ENCODE peak calls at places on chromosomes 1 and 21, in seven cellular contexts. E is upper lobe of right lung, A is neural crest cell, D is spleen, H is foreskin fibroblast, Q is nephron progenitor cell, Y is AG04450. I is an unnamed sample.

GRCh38 chr1:36342426-36343185 is 19.2 kb upstream of the EVA1B start:
- DNase-seq in D (peak), Q (peak), A (no peak), E (peak), Y (no peak), H (peak), I (no peak)

GRCh38 chr1:227733751-227734545 is 1.2 kb downstream of the JMJD4 start:
- DNase-seq in Q (no peak), H (no peak), Y (no peak), A (no peak), D (no peak), E (no peak), I (no peak)

GRCh38 chr1:209176866-209177430 is 406.6 kb upstream of the CAMK1G start:
- DNase-seq in Q (no peak), A (no peak), Y (no peak), D (no peak), H (no peak), E (no peak), I (no peak)

GRCh38 chr1:233081686-233082085 is 131.3 kb downstream of the NTPCR start:
- DNase-seq in E (no peak), Y (no peak), Q (no peak), A (peak), D (no peak), H (peak), I (no peak)

GRCh38 chr1:231600461-231600976 is 26.1 kb upstream of the DISC1 start:
- DNase-seq in D (no peak), H (peak), Q (no peak), A (no peak), E (no peak), Y (peak), I (peak)

GRCh38 chr1:19028110-19028509 is 71.6 kb upstream of the IFFO2 start:
- DNase-seq in H (no peak), E (no peak), A (no peak), Y (no peak), D (no peak), Q (no peak), I (no peak)

GRCh38 chr21:37647781-37648180 is 268.5 kb downstream of the KCNJ6 start:
- DNase-seq in Y (no peak), E (no peak), A (no peak), D (no peak), H (no peak), Q (no peak), I (no peak)

GRCh38 chr1:174584071-174584470 is 136.3 kb downstream of the GPR52 start:
- DNase-seq in D (no peak), E (no peak), H (no peak), A (no peak), Y (no peak), Q (no peak), I (no peak)

GRCh38 chr1:226223157-226223785 is at the start of gene MIXL1:
- DNase-seq in Y (no peak), E (no peak), Q (peak), A (peak), D (no peak), H (no peak), I (no peak)

GRCh38 chr1:108664426-108664950 is 3.6 kb upstream of the HENMT1 start:
- DNase-seq in Y (no peak), H (no peak), A (no peak), D (no peak), E (no peak), Q (no peak), I (no peak)

GRCh38 chr1:31127266-31127665 is 61.7 kb upstream of the PUM1 start:
- DNase-seq in A (no peak), Y (peak), D (no peak), H (peak), Q (no peak), E (no peak), I (peak)

GRCh38 chr1:83976920-83977319 is 22.0 kb downstream of the TTLL7 start:
- DNase-seq in A (no peak), H (no peak), D (no peak), Y (no peak), Q (no peak), E (no peak), I (no peak)

GRCh38 chr1:178275553-178275952 is 181.6 kb downstream of the RASAL2 start:
- DNase-seq in D (no peak), A (no peak), Y (no peak), E (no peak), Q (no peak), H (peak), I (no peak)

GRCh38 chr21:42233067-42233981 is 14.4 kb downstream of the ABCG1 start:
- DNase-seq in D (peak), Q (no peak), H (peak), Y (no peak), A (no peak), E (peak), I (no peak)

GRCh38 chr1:223144914-223145313 is 1.9 kb upstream of the TLR5 start:
- DNase-seq in D (peak), E (no peak), Y (no peak), A (no peak), H (no peak), Q (no peak), I (no peak)

GRCh38 chr1:41446851-41447610 is 37.5 kb downstream of the EDN2 start:
- DNase-seq in E (no peak), Q (no peak), A (no peak), D (no peak), H (no peak), Y (no peak), I (no peak)

GRCh38 chr1:234957330-234958065 is 171.1 kb downstream of the TOMM20 start:
- DNase-seq in H (peak), Y (peak), E (no peak), D (no peak), A (no peak), Q (peak), I (peak)

GRCh38 chr1:111164151-111164550 is 24.1 kb downstream of the CEPT1 start:
- DNase-seq in Q (no peak), D (no peak), A (no peak), H (no peak), E (no peak), Y (no peak), I (no peak)

GRCh38 chr1:206495011-206495461 is 12.3 kb upstream of the RASSF5 start:
- DNase-seq in D (peak), A (no peak), E (no peak), Y (no peak), Q (no peak), H (no peak), I (no peak)

GRCh38 chr1:86018311-86018923 is 138.2 kb downstream of the COL24A1 start:
- DNase-seq in Y (no peak), E (no peak), A (peak), Q (peak), D (no peak), H (peak), I (peak)

GRCh38 chr1:47934243-47934805 is 62.9 kb downstream of the TRABD2B start:
- DNase-seq in D (no peak), E (peak), H (peak), Q (peak), Y (no peak), A (no peak), I (peak)

GRCh38 chr1:33724348-33724747 is 139.5 kb upstream of the HMGB4 start:
- DNase-seq in H (no peak), E (no peak), A (no peak), Q (no peak), Y (no peak), D (no peak), I (no peak)
- TF ChIP-seq CTCF in H (no peak), E (no peak), A (no peak), Q (no peak), Y (no peak), D (no peak), I (no peak)

DNA sequence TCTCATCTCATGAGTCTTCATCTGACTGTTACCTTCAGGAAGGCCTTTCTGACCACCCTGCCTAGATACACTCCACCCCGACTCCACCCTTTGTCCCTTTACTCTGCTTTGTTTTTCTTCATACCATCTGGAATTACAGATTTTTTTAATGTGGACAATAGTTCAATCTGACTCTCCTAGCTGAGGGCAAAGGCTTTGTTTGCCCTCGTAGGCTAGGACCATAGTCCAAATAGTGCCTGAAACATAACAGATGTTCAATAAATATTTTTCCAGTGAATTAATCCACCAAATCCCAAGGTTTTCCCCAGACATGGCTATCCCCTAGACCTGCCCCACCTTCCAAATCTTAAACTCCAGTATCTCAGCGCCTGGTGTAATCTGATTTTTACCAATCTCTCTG is 176.5 kb upstream of the GJB5 start:
- DNase-seq in Q (no peak), Y (no peak), H (no peak), E (no peak), D (no peak), A (no peak), I (no peak)
- TF ChIP-seq CTCF in Q (no peak), Y (no peak), H (no peak), E (no peak), D (no peak), A (no peak), I (no peak)

DNA sequence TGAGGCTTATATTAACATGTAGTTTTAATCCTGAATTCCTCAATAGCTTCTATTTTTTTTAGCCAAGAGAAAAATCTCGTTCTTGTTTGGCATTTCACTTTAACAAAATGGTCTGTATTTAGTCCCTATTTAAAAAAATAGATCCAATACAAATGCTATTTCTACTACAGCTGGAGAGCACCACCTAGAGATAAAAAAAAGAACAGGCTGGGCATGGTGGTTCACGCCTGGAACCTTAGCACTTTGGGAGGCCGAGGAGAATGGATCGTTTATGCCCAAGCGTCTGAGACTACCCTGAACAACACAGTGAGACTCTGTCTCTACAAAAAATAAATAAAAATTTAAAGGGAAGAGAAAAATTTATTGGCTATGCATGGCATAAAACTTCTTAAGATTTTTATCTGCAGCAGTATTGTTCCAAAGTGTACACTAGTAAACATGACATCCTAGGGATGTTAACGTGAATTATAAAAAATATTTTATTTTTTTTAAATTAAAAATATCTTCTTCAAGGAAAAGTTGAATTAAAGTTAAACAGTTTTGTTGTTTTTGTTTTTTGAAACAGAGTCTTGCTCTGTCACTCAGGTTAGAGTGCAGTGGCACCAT is 4.4 kb downstream of the ST7L start:
- DNase-seq in Q (no peak), H (peak), E (no peak), A (no peak), D (no peak), Y (peak), I (no peak)
- TF ChIP-seq CTCF in Q (no peak), H (peak), E (peak), A (peak), D (peak), Y (peak), I (peak)

DNA sequence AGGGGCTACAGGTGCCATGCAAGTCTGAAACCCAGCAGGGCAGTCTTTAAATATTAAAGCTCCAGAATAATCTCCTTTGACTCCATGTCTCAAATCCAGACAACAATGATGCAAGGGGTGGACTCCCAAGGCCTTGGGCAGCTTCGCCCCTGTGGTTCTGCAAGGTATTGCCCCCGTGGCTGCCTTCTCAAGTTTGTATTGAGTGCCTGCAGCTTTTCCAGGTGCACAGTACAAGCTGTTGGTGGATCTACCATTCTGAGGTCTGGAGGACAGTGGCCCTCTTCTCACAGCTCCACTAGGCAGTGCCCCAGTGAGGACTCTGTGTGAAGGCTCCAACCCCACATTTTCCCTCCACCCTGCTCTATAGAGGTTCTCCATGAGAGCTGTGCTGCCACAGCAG is 3.7 kb upstream of the MROH9 start:
- DNase-seq in A (no peak), Y (no peak), H (no peak), Q (peak), E (no peak), D (no peak), I (no peak)
- TF ChIP-seq CTCF in A (peak), Y (no peak), H (no peak), Q (no peak), E (no peak), D (no peak), I (no peak)

DNA sequence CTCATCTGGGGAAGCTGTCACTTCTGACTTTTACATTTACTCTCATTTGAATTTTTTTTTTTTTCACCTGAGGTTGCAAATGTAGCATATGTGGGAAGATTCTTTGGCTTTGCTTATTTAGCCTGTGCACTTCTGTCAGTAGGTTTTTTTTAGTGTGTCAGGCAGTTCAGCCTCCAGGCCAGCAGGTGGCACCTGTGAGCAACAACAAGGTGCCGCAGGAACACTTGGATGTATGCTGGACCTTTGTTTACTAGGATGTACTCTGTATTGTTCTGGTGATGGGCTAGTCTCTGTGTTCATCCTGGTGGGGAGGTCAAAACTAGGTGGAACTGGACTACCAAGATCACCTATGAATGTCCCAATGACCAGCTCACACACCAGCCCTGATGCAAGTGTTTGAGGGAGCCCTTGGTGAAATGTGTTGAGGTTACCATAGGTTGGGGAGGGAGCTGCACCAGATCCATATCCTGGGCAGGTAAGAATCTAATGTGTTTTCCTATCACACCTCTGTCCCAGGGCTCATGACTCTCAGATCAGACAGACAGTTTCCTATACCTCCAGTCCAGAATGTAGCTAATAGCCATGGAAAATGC is 618.2 kb downstream of the BRINP3 start:
- DNase-seq in A (no peak), E (no peak), H (no peak), Q (peak), Y (no peak), D (no peak), I (no peak)
- TF ChIP-seq CTCF in A (peak), E (peak), H (peak), Q (peak), Y (peak), D (peak), I (peak)

GRCh38 chr1:196723325-196724185 is 51.1 kb upstream of the CFHR3 start:
- DNase-seq in H (peak), Q (peak), Y (no peak), E (no peak), A (peak), D (no peak), I (peak)
- TF ChIP-seq CTCF in H (peak), Q (peak), Y (peak), E (peak), A (peak), D (peak), I (peak)

GRCh38 chr1:54848134-54848948 is 38.7 kb downstream of the DHCR24 start:
- DNase-seq in D (no peak), A (no peak), E (peak), Y (no peak), H (no peak), Q (no peak), I (no peak)
- TF ChIP-seq CTCF in D (no peak), A (no peak), E (no peak), Y (peak), H (no peak), Q (no peak), I (no peak)

GRCh38 chr1:117511273-117511672 is 94.6 kb upstream of the TENT5C start:
- DNase-seq in D (no peak), H (no peak), Q (no peak), Y (no peak), E (no peak), A (no peak), I (no peak)

DNA sequence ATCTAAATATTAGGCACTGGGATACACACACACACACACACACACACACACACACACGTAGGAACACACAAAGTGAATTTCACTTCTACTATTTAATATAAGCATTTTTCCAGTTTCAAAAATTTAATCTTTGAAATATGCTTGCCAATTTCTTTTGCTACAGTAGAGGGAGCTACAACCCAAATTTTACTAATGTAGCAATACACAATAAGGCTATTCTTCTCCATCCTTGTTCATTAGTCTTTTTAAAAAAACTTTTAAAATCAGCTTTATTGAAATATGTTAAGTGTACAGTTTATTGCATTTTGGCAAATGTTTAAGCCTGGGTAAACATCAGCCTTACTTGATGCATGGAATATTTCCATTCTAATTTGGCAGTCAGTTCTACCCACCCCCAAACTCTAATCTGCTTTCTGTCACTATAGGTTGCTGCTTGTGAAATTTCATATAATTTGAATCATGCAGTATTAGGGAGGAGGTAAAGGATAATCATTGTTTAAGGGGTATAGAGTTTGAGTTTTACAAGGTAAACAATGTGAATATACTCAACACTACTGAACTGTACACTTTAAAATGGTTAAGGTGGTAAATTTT is 93.0 kb upstream of the TENT5C start:
- DNase-seq in Y (no peak), E (no peak), A (no peak), Q (no peak), D (no peak), H (no peak), I (no peak)
- TF ChIP-seq CTCF in Y (peak), E (peak), A (peak), Q (peak), D (peak), H (peak), I (peak)

DNA sequence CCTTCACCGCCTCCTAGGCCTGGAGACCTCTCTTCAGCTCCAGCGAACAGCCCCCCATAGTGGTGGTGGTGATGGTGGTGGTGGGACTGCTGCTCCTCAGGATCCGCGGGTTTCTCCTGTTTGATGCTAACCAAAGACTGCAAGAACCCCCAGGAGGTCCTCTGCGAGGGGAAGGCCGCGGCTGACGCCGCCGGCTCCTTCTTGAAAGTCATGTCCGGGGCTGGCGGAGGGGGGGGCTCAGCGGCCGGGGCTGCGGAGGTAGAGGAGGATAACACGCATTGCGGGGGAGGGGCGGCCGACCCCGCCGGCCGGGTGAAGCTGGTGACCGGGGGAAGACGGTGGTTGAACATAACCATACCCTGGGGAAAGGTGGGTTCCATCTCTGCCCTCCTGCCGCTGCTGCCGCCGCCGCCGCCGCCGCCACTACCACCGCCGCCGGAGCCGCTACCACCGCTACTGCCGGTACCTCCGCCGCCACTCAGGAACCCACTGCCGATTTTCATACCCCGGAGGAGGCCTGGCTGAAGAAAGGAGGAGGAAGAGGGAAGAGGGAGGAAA is 554 bp downstream of the ZNF281 start:
- DNase-seq in H (no peak), E (peak), Y (no peak), A (no peak), Q (peak), D (peak), I (no peak)
- TF ChIP-seq CTCF in H (no peak), E (no peak), Y (peak), A (no peak), Q (no peak), D (no peak), I (no peak)

I was measured in AG09319.